ENCODE peak calls at places on chromosomes 12 and 14, in seven cellular contexts. K, I, U, H, J, P and V are unnamed samples.

GRCh38 chr12:132803883-132804282 is 24.8 kb downstream of the GOLGA3 start:
- DNase-seq in K (no peak), I (peak; percentile 41), U (no peak), H (no peak), J (peak; percentile 67), P (no peak), V (no peak)

GRCh38 chr14:92783813-92784431 is 10.2 kb upstream of the GOLGA5 start:
- DNase-seq in K (peak; percentile 59), I (peak; percentile 51), U (peak; percentile 84), H (peak; percentile 70), J (peak; percentile 61), P (peak; percentile 11), V (no peak)

GRCh38 chr12:121942145-121942718 is 23.8 kb downstream of the CFAP251 start:
- DNase-seq in K (no peak), I (peak; percentile 96), U (no peak), H (no peak), J (peak; percentile 95), P (no peak), V (no peak)

GRCh38 chr12:105659355-105660075 is 329.0 kb downstream of the C12orf75 start:
- DNase-seq in K (no peak), I (peak; percentile 68), U (no peak), H (no peak), J (peak; percentile 75), P (no peak), V (peak; percentile 66)

GRCh38 chr12:90868626-90869025 is 86.3 kb downstream of the CCER1 start:
- DNase-seq in K (no peak), I (no peak), U (no peak), H (no peak), J (no peak), P (no peak), V (no peak)

GRCh38 chr14:37595809-37596595 is 573 bp downstream of the TTC6 start:
- DNase-seq in K (peak; percentile 94), I (no peak), U (peak; percentile 25), H (peak; percentile 79), J (peak; percentile 22), P (peak; percentile 46), V (peak; percentile 46)

GRCh38 chr12:53287741-53288216 is 7.6 kb upstream of the PFDN5 start:
- DNase-seq in K (peak; percentile 74), I (peak; percentile 18), U (peak; percentile 77), H (peak; percentile 58), J (peak; percentile 39), P (peak; percentile 39), V (no peak)

GRCh38 chr12:5148880-5149279 is 105.2 kb downstream of the KCNA5 start:
- DNase-seq in K (no peak), I (no peak), U (no peak), H (no peak), J (no peak), P (no peak), V (no peak)

GRCh38 chr14:77151245-77151644 is 9.7 kb upstream of the ZDHHC22 start:
- DNase-seq in K (no peak), I (no peak), U (peak; percentile 49), H (no peak), J (no peak), P (peak; percentile 20), V (no peak)

GRCh38 chr14:50037837-50038236 is 78.5 kb downstream of the VCPKMT start:
- DNase-seq in K (no peak), I (no peak), U (no peak), H (no peak), J (no peak), P (no peak), V (no peak)

GRCh38 chr14:22524105-22524783 is 64.8 kb downstream of the DAD1 start:
- DNase-seq in K (no peak), I (no peak), U (no peak), H (no peak), J (no peak), P (no peak), V (no peak)

GRCh38 chr14:99627510-99628381 is 17.2 kb upstream of the HHIPL1 start:
- DNase-seq in K (no peak), I (no peak), U (no peak), H (no peak), J (no peak), P (no peak), V (no peak)

GRCh38 chr12:121326996-121327674 is 25.1 kb downstream of the ANAPC5 start:
- DNase-seq in K (no peak), I (no peak), U (no peak), H (no peak), J (no peak), P (no peak), V (no peak)

GRCh38 chr12:6332459-6332858 is 9.4 kb downstream of the TNFRSF1A start:
- DNase-seq in K (no peak), I (peak; percentile 68), U (peak; percentile 77), H (no peak), J (peak; percentile 76), P (no peak), V (no peak)

GRCh38 chr12:11798856-11799530 is 149.5 kb downstream of the ETV6 start:
- DNase-seq in K (no peak), I (peak; percentile 94), U (peak; percentile 48), H (no peak), J (peak; percentile 96), P (no peak), V (peak; percentile 83)

GRCh38 chr14:64201296-64201695 is 92.9 kb downstream of the ESR2 start:
- DNase-seq in K (no peak), I (no peak), U (no peak), H (no peak), J (no peak), P (no peak), V (no peak)

GRCh38 chr12:114166360-114166759 is 200.2 kb upstream of the RBM19 start:
- DNase-seq in K (no peak), I (peak; percentile 9), U (peak; percentile 24), H (no peak), J (peak; percentile 10), P (peak; percentile 61), V (no peak)

GRCh38 chr12:25248732-25249131 is 2.0 kb downstream of the KRAS start:
- DNase-seq in K (no peak), I (no peak), U (no peak), H (no peak), J (no peak), P (no peak), V (no peak)

GRCh38 chr12:22271036-22271435 is 63.5 kb downstream of the ST8SIA1 start:
- DNase-seq in K (no peak), I (peak; percentile 94), U (peak; percentile 81), H (no peak), J (peak; percentile 95), P (no peak), V (peak; percentile 59)

GRCh38 chr14:55139696-55140509 is 10.9 kb downstream of the LGALS3 start:
- DNase-seq in K (no peak), I (no peak), U (no peak), H (no peak), J (no peak), P (no peak), V (no peak)

GRCh38 chr12:31572900-31573299 is 18.0 kb downstream of the DENND5B start:
- DNase-seq in K (no peak), I (no peak), U (no peak), H (no peak), J (no peak), P (no peak), V (no peak)

GRCh38 chr14:77097006-77097688 is 911 bp upstream of the CIPC start:
- DNase-seq in K (no peak), I (peak; percentile 8), U (no peak), H (peak; percentile 21), J (peak; percentile 24), P (no peak), V (no peak)

GRCh38 chr14:100137173-100137572 is 22.3 kb downstream of the DEGS2 start:
- DNase-seq in K (no peak), I (no peak), U (no peak), H (no peak), J (no peak), P (no peak), V (no peak)

GRCh38 chr14:80699861-80700260 is 241.7 kb downstream of the CEP128 start:
- DNase-seq in K (no peak), I (no peak), U (no peak), H (no peak), J (no peak), P (no peak), V (no peak)

GRCh38 chr14:80695869-80696268 is 245.7 kb downstream of the CEP128 start:
- DNase-seq in K (no peak), I (no peak), U (no peak), H (no peak), J (no peak), P (no peak), V (no peak)

GRCh38 chr14:80700601-80701000 is 240.9 kb downstream of the CEP128 start:
- DNase-seq in K (no peak), I (no peak), U (no peak), H (no peak), J (no peak), P (no peak), V (no peak)

GRCh38 chr14:80698974-80699373 is 242.6 kb downstream of the CEP128 start:
- DNase-seq in K (no peak), I (no peak), U (no peak), H (no peak), J (no peak), P (no peak), V (no peak)
- H3K9ac ChIP-seq in K (no peak overlapping the region), I (no peak overlapping the region), U (no peak overlapping the region), H (no peak overlapping the region), J (no peak overlapping the region), P (no peak overlapping the region), V (no peak overlapping the region)

GRCh38 chr14:97295108-97295710 is 498.0 kb downstream of the VRK1 start:
- DNase-seq in K (no peak), I (no peak), U (no peak), H (no peak), J (no peak), P (no peak), V (no peak)
- H3K4me1 ChIP-seq in K (no peaks in the 10 kb centered on the region), I (no peaks in the 10 kb centered on the region), U (no peaks in the 10 kb centered on the region), H (no peaks in the 10 kb centered on the region), J (no peaks in the 10 kb centered on the region), P (no peaks in the 10 kb centered on the region), V (no peaks in the 10 kb centered on the region)

GRCh38 chr14:91254456-91254855 is 10.0 kb upstream of the GPR68 start:
- DNase-seq in K (no peak), I (no peak), U (no peak), H (no peak), J (no peak), P (no peak), V (no peak)

GRCh38 chr14:91255820-91256219 is 11.3 kb upstream of the GPR68 start:
- DNase-seq in K (no peak), I (no peak), U (no peak), H (no peak), J (no peak), P (no peak), V (no peak)

GRCh38 chr14:91253795-91254323 is 9.4 kb upstream of the GPR68 start:
- DNase-seq in K (no peak), I (no peak), U (no peak), H (no peak), J (no peak), P (no peak), V (no peak)

GRCh38 chr14:91256661-91257060 is 12.2 kb upstream of the GPR68 start:
- DNase-seq in K (no peak), I (no peak), U (peak; percentile 52), H (no peak), J (no peak), P (no peak), V (no peak)

GRCh38 chr14:91255026-91255695 is 10.7 kb upstream of the GPR68 start:
- DNase-seq in K (no peak), I (no peak), U (no peak), H (no peak), J (no peak), P (no peak), V (no peak)
- H3K4me3 ChIP-seq in K (no peak overlapping the region), I (no peak overlapping the region), U (no peak overlapping the region), H (no peak overlapping the region), J (no peak overlapping the region), P (no peak overlapping the region), V (no peak overlapping the region)

GRCh38 chr14:95876769-95877490 is at the start of gene TUNAR:
- DNase-seq in K (no peak), I (no peak), U (no peak), H (no peak), J (peak; percentile 23), P (peak; percentile 32), V (no peak)
- H3K9ac ChIP-seq in K (no peak within 1 kb of the TSS), I (no peak within 1 kb of the TSS), U (no peak within 1 kb of the TSS), H (no peak within 1 kb of the TSS), J (no peak within 1 kb of the TSS), P (peak within 1 kb of the TSS; percentile 88), V (no peak within 1 kb of the TSS)